ENCODE peak calls at places on chromosomes 7 and 10, in four cellular contexts. B, Z, C and G are unnamed samples. For H3K4me1, the result is how much of the 10 kb centered on the place peaks cover.

GRCh38 chr10:62047960-62048383 is 146.5 kb downstream of the ARID5B start:
- ATAC-seq in B (no peak), Z (no peak), C (no peak), G (no peak)

GRCh38 chr7:10034843-10035556 is 938.7 kb upstream of the PHF14 start:
- ATAC-seq in B (no peak), C (no peak), Z (no peak), G (no peak)

GRCh38 chr10:86100581-86101061 is 266.0 kb downstream of the GRID1 start:
- ATAC-seq in C (peak), B (peak), Z (peak), G (no peak)

GRCh38 chr10:113524120-113524519 is 28.7 kb upstream of the HABP2 start:
- ATAC-seq in B (peak), C (peak), Z (peak), G (no peak)

GRCh38 chr10:129615921-129616525 is 149.0 kb downstream of the MGMT start:
- ATAC-seq in Z (no peak), C (no peak), B (no peak), G (no peak)

GRCh38 chr10:15369642-15370211 is 1.4 kb downstream of the FAM171A1 start:
- ATAC-seq in B (peak), C (peak), Z (peak), G (no peak)

GRCh38 chr7:157874870-157875229 is 538.0 kb downstream of the DNAJB6 start:
- ATAC-seq in Z (no peak), C (no peak), B (no peak), G (no peak)

GRCh38 chr10:17740668-17741067 is 11.3 kb upstream of the TMEM236 start:
- ATAC-seq in C (no peak), B (no peak), Z (no peak), G (no peak)

GRCh38 chr10:105644559-105644958 is 1003.5 kb downstream of the SORCS3 start:
- ATAC-seq in B (no peak), C (no peak), Z (no peak), G (no peak)

GRCh38 chr7:107103369-107103768 is 58.9 kb downstream of the PRKAR2B start:
- ATAC-seq in B (no peak), C (peak), Z (no peak), G (no peak)

GRCh38 chr7:77894574-77895091 is 96.1 kb downstream of the PHTF2 start:
- ATAC-seq in C (no peak), Z (no peak), B (no peak), G (no peak)
- TF ChIP-seq EP300 in C (no peak), Z (no peak), B (no peak), G (no peak)

DNA sequence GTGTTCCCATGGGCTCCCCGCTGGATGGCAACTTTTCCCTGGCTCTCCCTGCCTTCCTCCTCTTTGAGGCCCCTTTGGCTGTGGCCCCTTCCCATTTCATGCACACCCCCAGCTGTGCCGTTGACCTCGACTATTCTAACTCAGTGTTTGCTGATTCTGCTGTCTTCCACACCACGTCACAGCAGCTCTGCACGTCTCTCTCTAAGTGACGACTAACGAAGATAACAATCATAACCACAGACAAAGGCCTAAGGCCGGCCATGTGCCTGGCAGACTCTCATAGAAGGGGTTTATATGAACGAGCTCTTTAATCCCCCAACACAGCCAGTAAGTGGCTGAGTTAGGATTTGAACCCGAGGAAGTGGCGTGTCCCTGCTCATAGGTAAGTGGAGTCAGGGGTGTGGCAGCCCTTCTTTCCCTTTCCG is 151.5 kb upstream of the SHH start:
- ATAC-seq in C (peak), Z (no peak), B (no peak), G (no peak)
- H3K4me1 ChIP-seq in C (under half), Z (under half), B (under half), G (under half)

DNA sequence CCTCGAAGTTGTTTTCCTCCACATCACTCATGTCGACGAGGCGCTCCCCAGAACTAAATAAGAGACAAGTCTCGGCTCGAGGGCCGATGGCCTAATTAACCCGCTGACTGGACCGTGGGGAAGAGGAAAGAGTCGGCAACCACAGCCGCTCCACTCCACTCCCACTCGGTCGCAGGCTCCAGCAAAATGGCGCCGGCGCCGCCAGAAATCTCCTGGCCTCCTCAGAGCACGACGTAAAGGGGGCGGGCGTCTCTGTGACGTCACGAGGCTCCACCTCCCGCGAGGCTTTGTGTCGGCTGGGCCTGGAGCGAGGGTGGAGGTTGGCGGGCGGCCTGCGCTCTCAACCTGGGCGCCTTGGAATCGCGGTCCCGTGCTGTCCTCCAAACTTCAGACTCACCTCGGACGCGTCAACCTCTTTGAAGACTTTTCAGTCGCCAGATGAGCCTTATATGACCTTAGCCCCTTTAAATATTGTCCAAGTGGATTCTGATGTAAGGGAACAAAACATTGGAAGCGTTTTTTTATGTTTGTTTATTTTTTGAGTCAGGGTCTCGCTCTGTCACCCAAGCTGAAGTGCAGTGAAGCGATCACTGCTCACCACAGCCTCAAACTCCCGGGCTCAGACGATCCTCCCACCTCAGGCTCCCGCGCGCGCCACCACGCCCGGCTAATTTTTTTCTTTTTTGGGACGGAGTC is at the start of gene TRA2A:
- ATAC-seq in B (peak), Z (peak), C (peak), G (peak)
- TF ChIP-seq EP300 in B (no peak), Z (no peak), C (peak), G (no peak)

GRCh38 chr7:129225931-129226572 is 1.2 kb downstream of the AHCYL2 start:
- ATAC-seq in B (peak), C (no peak), Z (no peak), G (no peak)

GRCh38 chr7:129224251-129225205 is at the start of gene AHCYL2:
- ATAC-seq in Z (peak), B (peak), C (peak), G (peak)

GRCh38 chr7:129228633-129229032 is 3.8 kb downstream of the AHCYL2 start:
- ATAC-seq in C (no peak), Z (no peak), B (no peak), G (no peak)

GRCh38 chr7:129227646-129228578 is 3.1 kb downstream of the AHCYL2 start:
- ATAC-seq in Z (no peak), B (no peak), C (no peak), G (no peak)

DNA sequence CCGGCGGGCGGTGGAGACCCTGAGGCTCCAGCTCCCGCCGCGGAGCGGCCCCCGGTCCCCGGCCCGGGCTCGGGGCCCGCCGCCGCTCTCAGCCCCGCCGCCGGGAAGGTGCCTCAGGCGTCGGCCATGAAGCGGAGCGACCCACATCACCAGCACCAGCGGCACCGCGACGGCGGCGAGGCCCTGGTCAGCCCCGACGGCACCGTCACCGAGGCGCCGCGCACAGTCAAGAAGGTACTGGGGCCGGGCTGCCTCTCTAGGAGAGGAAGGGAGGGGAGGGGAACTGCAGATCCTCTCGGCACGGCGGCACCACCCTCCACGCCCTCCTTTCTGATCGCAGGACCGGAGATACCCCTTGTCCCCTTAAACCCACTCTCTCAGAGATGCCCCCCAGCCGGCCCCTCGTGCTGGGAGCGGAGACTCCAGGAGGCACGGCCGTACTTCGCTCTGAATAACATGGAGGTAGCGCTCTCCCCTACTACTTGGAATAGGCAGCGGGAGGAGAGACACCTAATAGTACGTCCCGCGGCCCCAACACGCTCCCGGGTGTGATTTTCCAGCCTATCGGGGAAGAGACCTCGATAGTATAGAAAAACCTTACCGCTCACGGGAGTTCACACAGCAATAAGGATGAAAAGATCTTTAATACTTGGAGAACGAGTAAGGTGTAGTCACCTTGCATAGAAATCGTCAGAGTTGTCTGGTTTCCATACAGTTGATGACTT is 538 bp downstream of the AHCYL2 start:
- ATAC-seq in C (peak), Z (peak), B (peak), G (peak)
- H3K4me1 ChIP-seq in C (under half), Z (under half), B (under half), G (under half)

GRCh38 chr7:125568799-125569198 is 639.2 kb upstream of the POT1 start:
- ATAC-seq in C (peak), B (no peak), Z (no peak), G (no peak)
- TF ChIP-seq EP300 in C (no peak), B (no peak), Z (no peak), G (no peak)

GRCh38 chr10:122490786-122491680 is 29.7 kb downstream of the HTRA1 start:
- ATAC-seq in C (no peak), B (no peak), Z (no peak), G (no peak)
- H3K4me1 ChIP-seq in C (under half), B (under half), Z (under half), G (under half)